ENCODE peak calls at places on chromosome 21, in four cellular contexts. One of them, this sample, is unnamed.

GRCh38 chr21:39714331-39714730 is 30.7 kb upstream of the IGSF5 start:
- DNase-seq in tibial nerve: no peak
- DNase-seq in right atrium auricular region: no peak
- DNase-seq in WTC11: no peak
- DNase-seq in this sample: no peak

GRCh38 chr21:32539378-32539777 is 45.9 kb downstream of the TCP10L start:
- DNase-seq in tibial nerve: no peak
- DNase-seq in WTC11: no peak
- DNase-seq in right atrium auricular region: no peak
- DNase-seq in this sample: no peak

GRCh38 chr21:41712201-41712600 is 54.7 kb downstream of the RIPK4 start:
- DNase-seq in tibial nerve: no peak
- DNase-seq in WTC11: peak; percentile 58
- DNase-seq in right atrium auricular region: no peak
- DNase-seq in this sample: no peak

GRCh38 chr21:36881223-36881622 is 85.2 kb downstream of the HLCS start:
- DNase-seq in WTC11: no peak
- DNase-seq in tibial nerve: no peak
- DNase-seq in right atrium auricular region: peak; percentile 23
- DNase-seq in this sample: no peak

GRCh38 chr21:42350899-42351543 is at the start of gene TFF2:
- DNase-seq in right atrium auricular region: no peak
- DNase-seq in WTC11: no peak
- DNase-seq in tibial nerve: no peak
- DNase-seq in this sample: no peak

GRCh38 chr21:9730866-9731265 is 790.5 kb upstream of the TPTE start:
- DNase-seq in WTC11: no peak
- DNase-seq in tibial nerve: no peak
- DNase-seq in right atrium auricular region: no peak
- DNase-seq in this sample: no peak

GRCh38 chr21:40155563-40155962 is 288.3 kb downstream of the PCP4 start:
- DNase-seq in WTC11: no peak
- DNase-seq in right atrium auricular region: no peak
- DNase-seq in tibial nerve: no peak
- DNase-seq in this sample: no peak

GRCh38 chr21:43331962-43332458 is 94.9 kb downstream of the SIK1 start:
- DNase-seq in WTC11: no peak
- DNase-seq in tibial nerve: no peak
- DNase-seq in right atrium auricular region: peak; percentile 77
- DNase-seq in this sample: no peak

GRCh38 chr21:29114765-29115164 is 15.7 kb upstream of the MAP3K7CL start:
- DNase-seq in WTC11: no peak
- DNase-seq in right atrium auricular region: no peak
- DNase-seq in tibial nerve: no peak
- DNase-seq in this sample: no peak

GRCh38 chr21:43343992-43344886 is 82.7 kb downstream of the SIK1 start:
- DNase-seq in tibial nerve: no peak
- DNase-seq in WTC11: no peak
- DNase-seq in right atrium auricular region: no peak
- DNase-seq in this sample: no peak

GRCh38 chr21:36839123-36839522 is 127.3 kb downstream of the HLCS start:
- DNase-seq in tibial nerve: no peak
- DNase-seq in right atrium auricular region: no peak
- DNase-seq in WTC11: no peak
- DNase-seq in this sample: no peak

GRCh38 chr21:32645261-32646182 is 33.3 kb upstream of the CFAP298 start:
- DNase-seq in tibial nerve: no peak
- DNase-seq in WTC11: peak; percentile 76
- DNase-seq in right atrium auricular region: no peak
- DNase-seq in this sample: no peak

GRCh38 chr21:36708512-36709029 is 9.7 kb downstream of the SIM2 start:
- DNase-seq in right atrium auricular region: no peak
- DNase-seq in WTC11: no peak
- DNase-seq in tibial nerve: no peak
- DNase-seq in this sample: no peak

GRCh38 chr21:41953831-41954653 is at the start of gene C2CD2:
- DNase-seq in WTC11: peak; percentile 72
- DNase-seq in tibial nerve: no peak
- DNase-seq in right atrium auricular region: peak; percentile 64
- DNase-seq in this sample: peak; percentile 4

GRCh38 chr21:32770514-32771133 is 931 bp downstream of the PAXBP1 start:
- DNase-seq in right atrium auricular region: no peak
- DNase-seq in WTC11: no peak
- DNase-seq in tibial nerve: no peak
- DNase-seq in this sample: no peak

GRCh38 chr21:44444286-44444931 is 10.9 kb upstream of the LRRC3 start:
- DNase-seq in WTC11: peak; percentile 75
- DNase-seq in right atrium auricular region: no peak
- DNase-seq in tibial nerve: no peak
- DNase-seq in this sample: no peak
- TF ChIP-seq CTCF in WTC11: peak; percentile 44
- TF ChIP-seq CTCF in right atrium auricular region: no peak
- TF ChIP-seq CTCF in tibial nerve: no peak
- TF ChIP-seq CTCF in this sample: no peak

GRCh38 chr21:25885405-25885804 is 150.6 kb downstream of the GABPA start:
- DNase-seq in WTC11: no peak
- DNase-seq in tibial nerve: no peak
- DNase-seq in right atrium auricular region: no peak
- DNase-seq in this sample: no peak

GRCh38 chr21:25885880-25886279 is 151.1 kb downstream of the GABPA start:
- DNase-seq in tibial nerve: no peak
- DNase-seq in right atrium auricular region: no peak
- DNase-seq in WTC11: no peak
- DNase-seq in this sample: no peak

GRCh38 chr21:25888711-25889110 is 153.9 kb downstream of the GABPA start:
- DNase-seq in WTC11: no peak
- DNase-seq in tibial nerve: no peak
- DNase-seq in right atrium auricular region: no peak
- DNase-seq in this sample: no peak

GRCh38 chr21:25887646-25888321 is 153.0 kb downstream of the GABPA start:
- DNase-seq in tibial nerve: no peak
- DNase-seq in right atrium auricular region: no peak
- DNase-seq in WTC11: no peak
- DNase-seq in this sample: no peak

GRCh38 chr21:25887166-25887565 is 152.4 kb downstream of the GABPA start:
- DNase-seq in right atrium auricular region: no peak
- DNase-seq in WTC11: peak; percentile 18
- DNase-seq in tibial nerve: no peak
- DNase-seq in this sample: no peak
- TF ChIP-seq CTCF in right atrium auricular region: no peak
- TF ChIP-seq CTCF in WTC11: no peak
- TF ChIP-seq CTCF in tibial nerve: no peak
- TF ChIP-seq CTCF in this sample: no peak

DNA sequence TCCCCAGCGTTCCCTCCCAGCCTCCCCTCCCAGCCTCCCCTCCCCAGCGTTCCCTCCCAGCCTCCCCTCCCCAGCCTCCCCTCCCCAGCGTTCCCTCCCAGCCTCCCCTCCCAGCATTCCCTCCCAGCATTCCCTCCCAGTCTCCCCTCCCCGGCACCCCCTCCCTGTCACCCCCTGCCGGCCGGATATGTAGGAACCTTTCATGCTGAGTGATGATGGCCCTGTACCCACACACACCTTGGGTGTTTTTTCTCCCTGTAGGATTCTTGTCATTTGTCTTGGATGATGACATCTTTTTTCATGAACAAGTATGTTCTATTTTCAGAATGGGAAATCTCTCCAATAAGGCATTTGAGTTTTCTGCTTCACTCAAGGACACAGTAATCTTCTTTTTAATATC is 19.6 kb downstream of the FTCD start:
- DNase-seq in WTC11: no peak
- DNase-seq in tibial nerve: no peak
- DNase-seq in right atrium auricular region: no peak
- DNase-seq in this sample: no peak
- TF ChIP-seq CTCF in WTC11: no peak
- TF ChIP-seq CTCF in tibial nerve: no peak
- TF ChIP-seq CTCF in right atrium auricular region: no peak
- TF ChIP-seq CTCF in this sample: no peak

DNA sequence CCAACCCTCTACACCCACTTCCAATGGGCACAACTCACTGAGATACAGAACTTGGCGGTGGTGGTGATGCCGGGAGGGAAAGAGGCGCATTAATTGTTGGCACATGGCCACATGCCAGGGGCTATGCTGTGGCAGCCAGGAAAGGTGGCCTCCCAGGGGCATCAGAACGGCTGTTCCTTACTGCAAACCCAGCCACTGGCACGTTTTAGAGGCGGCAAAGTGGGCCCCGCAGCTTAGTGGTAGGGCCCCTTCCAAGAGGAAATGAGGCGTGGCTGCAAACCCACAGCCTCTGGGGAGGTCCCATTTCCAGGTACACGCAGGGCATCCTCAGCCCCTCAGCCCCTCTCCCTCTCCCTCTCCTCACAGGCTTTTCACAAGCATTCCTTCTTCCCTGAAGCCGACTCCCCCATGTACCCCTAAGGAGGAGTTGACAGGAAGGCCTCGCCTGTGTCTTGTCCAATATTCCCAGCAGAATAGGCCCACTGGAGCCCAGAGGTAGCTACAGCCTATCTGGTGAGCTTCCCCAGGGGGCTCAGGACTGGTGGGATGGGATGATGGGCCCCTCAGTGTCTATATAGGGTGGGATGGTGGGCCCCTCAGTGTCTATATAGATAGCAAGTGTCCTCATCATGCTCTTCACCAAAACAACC is 166.2 kb downstream of the CLIC6 start:
- DNase-seq in right atrium auricular region: no peak
- DNase-seq in tibial nerve: no peak
- DNase-seq in WTC11: no peak
- DNase-seq in this sample: no peak
- TF ChIP-seq CTCF in right atrium auricular region: no peak
- TF ChIP-seq CTCF in tibial nerve: no peak
- TF ChIP-seq CTCF in WTC11: no peak
- TF ChIP-seq CTCF in this sample: no peak

DNA sequence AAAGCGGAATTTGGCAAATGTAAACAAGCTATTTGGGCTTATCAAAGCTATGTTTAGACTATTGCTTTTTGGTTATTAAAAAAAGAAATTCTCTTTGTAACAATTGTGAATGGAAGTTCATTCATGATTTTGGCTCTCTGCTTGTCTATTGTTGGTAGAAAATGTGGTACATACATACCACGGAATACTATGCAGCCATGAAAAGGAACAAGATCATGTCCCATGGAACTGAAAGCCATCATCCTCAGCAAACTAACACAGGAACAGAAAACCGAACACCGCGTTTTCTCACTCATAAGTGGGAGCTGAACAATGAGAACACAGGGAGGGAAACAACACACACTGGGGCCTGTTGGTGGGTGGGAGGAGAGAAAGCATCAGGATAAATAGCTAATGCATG is 465.4 kb downstream of the SETD4 start:
- DNase-seq in tibial nerve: no peak
- DNase-seq in right atrium auricular region: no peak
- DNase-seq in WTC11: no peak
- DNase-seq in this sample: no peak
- TF ChIP-seq CTCF in tibial nerve: no peak
- TF ChIP-seq CTCF in right atrium auricular region: no peak
- TF ChIP-seq CTCF in WTC11: no peak
- TF ChIP-seq CTCF in this sample: no peak

DNA sequence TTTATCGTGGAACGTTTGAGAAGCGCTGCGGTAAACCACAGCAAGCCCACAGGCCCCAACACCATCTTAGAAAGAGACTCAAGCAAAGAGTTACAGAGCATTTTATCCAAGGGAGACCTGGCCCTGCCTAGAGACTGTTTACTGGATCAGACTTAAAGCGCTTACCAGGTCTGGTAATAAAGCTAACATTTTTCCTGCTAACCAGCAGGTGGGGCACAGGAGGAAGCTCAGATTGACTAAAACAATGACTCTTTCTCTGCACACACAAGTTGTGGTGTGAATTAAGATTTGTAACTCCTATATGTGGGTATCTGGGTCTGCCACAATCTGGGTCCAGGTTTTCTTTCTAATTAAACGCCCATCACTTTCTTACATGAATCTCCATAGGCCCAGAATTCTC is 136.5 kb upstream of the ETS2 start:
- DNase-seq in WTC11: no peak
- DNase-seq in right atrium auricular region: no peak
- DNase-seq in tibial nerve: no peak
- DNase-seq in this sample: no peak
- TF ChIP-seq CTCF in WTC11: no peak
- TF ChIP-seq CTCF in right atrium auricular region: no peak
- TF ChIP-seq CTCF in tibial nerve: no peak
- TF ChIP-seq CTCF in this sample: peak; percentile 15

GRCh38 chr21:30468912-30469812 is 11.0 kb downstream of the KRTAP19-1 start:
- DNase-seq in WTC11: no peak
- DNase-seq in tibial nerve: no peak
- DNase-seq in right atrium auricular region: no peak
- DNase-seq in this sample: no peak

GRCh38 chr21:30463713-30464112 is 16.5 kb downstream of the KRTAP19-1 start:
- DNase-seq in WTC11: no peak
- DNase-seq in tibial nerve: no peak
- DNase-seq in right atrium auricular region: no peak
- DNase-seq in this sample: no peak
- TF ChIP-seq CTCF in WTC11: peak; percentile 66
- TF ChIP-seq CTCF in tibial nerve: no peak
- TF ChIP-seq CTCF in right atrium auricular region: no peak
- TF ChIP-seq CTCF in this sample: no peak